ENCODE peak calls at places on chromosome 5, in ten cellular contexts. Y is GM23338, E is heart left ventricle, N is HepG2, K is sigmoid colon, I is ovary, Q is PC-9, J is IMR-90, F is endothelial cell of umbilical vein, L is pancreas. S is an unnamed sample.
A peak's percentile ranks its signal among the peaks of the same experiment; 100 is the strongest.

GRCh38 chr5:135508496-135509005 is 27.2 kb downstream of the NEUROG1 start:
- DNase-seq in E (no peak), L (no peak), N (no peak), Q (no peak), J (no peak), I (no peak), F (no peak), K (no peak), Y (peak; percentile 69), S (no peak)

GRCh38 chr5:168578006-168578405 is 1.2 kb downstream of the PANK3 start:
- DNase-seq in L (no peak), E (no peak), Y (no peak), N (no peak), Q (no peak), F (peak; percentile 28), J (peak; percentile 37), I (no peak), K (no peak), S (no peak)

GRCh38 chr5:89016741-89017312 is 133.8 kb upstream of the MEF2C start:
- DNase-seq in L (no peak), F (no peak), N (no peak), I (no peak), Q (no peak), E (no peak), J (no peak), K (no peak), Y (peak; percentile 19), S (no peak)

GRCh38 chr5:102283111-102283797 is 12.8 kb downstream of the SLCO4C1 start:
- DNase-seq in L (no peak), K (no peak), E (no peak), Q (no peak), F (no peak), J (no peak), N (no peak), Y (no peak), I (no peak), S (no peak)

GRCh38 chr5:60339691-60340191 is 360.2 kb downstream of the DEPDC1B start:
- DNase-seq in I (peak; percentile 31), E (no peak), Q (no peak), K (peak; percentile 72), J (no peak), L (no peak), N (no peak), F (no peak), Y (no peak), S (no peak)

GRCh38 chr5:125868035-125868434 is 555.2 kb upstream of the GRAMD2B start:
- DNase-seq in J (no peak), I (no peak), K (no peak), N (no peak), Q (no peak), E (no peak), F (no peak), L (no peak), Y (no peak), S (no peak)

GRCh38 chr5:135269828-135270545 is 129.0 kb downstream of the MACROH2A1 start:
- DNase-seq in Q (no peak), L (no peak), N (no peak), E (no peak), K (no peak), I (no peak), J (peak; percentile 89), F (no peak), Y (no peak), S (no peak)

GRCh38 chr5:58108507-58108906 is 351.4 kb downstream of the PLK2 start:
- DNase-seq in K (no peak), F (no peak), J (no peak), E (no peak), Q (no peak), N (no peak), Y (no peak), L (no peak), I (no peak), S (no peak)

GRCh38 chr5:163381832-163382231 is 55.6 kb upstream of the CCNG1 start:
- DNase-seq in I (no peak), E (no peak), L (no peak), Q (no peak), J (no peak), Y (no peak), N (no peak), F (no peak), K (no peak), S (no peak)

GRCh38 chr5:96228449-96228848 is 204.6 kb downstream of the PCSK1 start:
- DNase-seq in E (no peak), N (no peak), J (peak; percentile 49), Q (no peak), L (no peak), Y (no peak), I (no peak), K (no peak), F (no peak), S (no peak)

GRCh38 chr5:177005619-177006264 is 837 bp downstream of the UIMC1 start:
- DNase-seq in E (peak; percentile 83), I (peak; percentile 75), K (peak; percentile 87), Y (peak; percentile 77), Q (peak; percentile 67), L (peak; percentile 89), N (peak; percentile 54), J (peak; percentile 62), F (peak; percentile 79), S (peak; percentile 52)

GRCh38 chr5:160545832-160546231 is 124.2 kb downstream of the PTTG1 start:
- DNase-seq in K (no peak), F (no peak), Q (no peak), I (no peak), E (no peak), L (no peak), J (no peak), Y (no peak), N (no peak), S (no peak)

GRCh38 chr5:92922231-92922967 is 658.6 kb downstream of the NR2F1-AS1 start:
- DNase-seq in L (no peak), J (no peak), I (no peak), F (no peak), Q (no peak), E (no peak), N (peak; percentile 24), K (no peak), Y (peak; percentile 7), S (no peak)

GRCh38 chr5:73499187-73499586 is 945 bp downstream of the BTF3 start:
- DNase-seq in N (no peak), K (no peak), F (peak; percentile 22), J (no peak), E (no peak), Y (no peak), Q (no peak), I (no peak), L (no peak), S (no peak)

GRCh38 chr5:114055318-114055788 is 306.5 kb upstream of the KCNN2 start:
- DNase-seq in E (peak; percentile 77), Q (no peak), J (peak; percentile 64), N (no peak), K (peak; percentile 76), F (peak; percentile 24), L (peak; percentile 86), I (peak; percentile 60), Y (peak; percentile 88), S (no peak)
- H3K4me3 ChIP-seq in E (peak overlapping the region; percentile 58), Q (no peak overlapping the region), J (peak overlapping the region; percentile 47), N (no peak overlapping the region), K (peak overlapping the region; percentile 50), F (no peak overlapping the region), L (peak overlapping the region; percentile 11), I (peak overlapping the region; percentile 21), Y (peak overlapping the region; percentile 86), S (no peak overlapping the region)

GRCh38 chr5:54643679-54644078 is 126.1 kb downstream of the SNX18 start:
- DNase-seq in K (no peak), J (peak; percentile 87), I (no peak), N (no peak), L (no peak), E (no peak), F (peak; percentile 64), Q (peak; percentile 12), Y (no peak), S (no peak)

GRCh38 chr5:54644226-54644625 is 126.7 kb downstream of the SNX18 start:
- DNase-seq in L (no peak), F (peak; percentile 86), Q (peak; percentile 5), I (no peak), J (peak; percentile 94), N (no peak), K (no peak), Y (no peak), E (no peak), S (no peak)

GRCh38 chr5:54638090-54638489 is 120.5 kb downstream of the SNX18 start:
- DNase-seq in J (no peak), L (no peak), Q (no peak), N (no peak), E (no peak), Y (no peak), K (no peak), F (no peak), I (no peak), S (no peak)

GRCh38 chr5:54637654-54638053 is 120.1 kb downstream of the SNX18 start:
- DNase-seq in I (peak; percentile 70), L (no peak), K (peak; percentile 77), E (no peak), Q (no peak), J (peak; percentile 48), F (no peak), N (no peak), Y (no peak), S (no peak)

DNA sequence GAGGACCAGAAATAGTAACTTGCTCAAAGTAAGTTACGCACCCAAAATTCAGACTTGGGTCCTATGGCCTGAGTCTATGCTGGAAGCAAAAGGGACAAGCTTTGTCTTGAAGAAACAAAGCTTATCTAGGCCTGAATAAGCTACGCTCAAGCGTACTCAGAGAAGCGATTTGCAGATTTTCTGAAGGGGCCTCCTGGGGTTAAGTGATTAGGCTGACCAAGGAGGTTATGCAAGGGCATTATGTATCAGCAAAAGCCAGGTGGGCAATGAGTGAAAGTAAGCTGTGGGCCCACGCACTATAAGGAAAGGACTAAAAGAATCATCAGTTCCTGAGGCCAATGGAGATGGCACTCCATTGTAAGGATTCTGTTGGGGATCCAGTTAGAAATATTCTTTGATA is 122.1 kb downstream of the SNX18 start:
- DNase-seq in I (no peak), K (no peak), F (no peak), J (no peak), Y (peak; percentile 27), L (no peak), Q (no peak), N (no peak), E (no peak), S (no peak)
- H3K27ac ChIP-seq in I (no peak overlapping the region), K (no peak overlapping the region), F (no peak overlapping the region), J (no peak overlapping the region), Y (no peak overlapping the region), L (no peak overlapping the region), Q (no peak overlapping the region), N (no peak overlapping the region), E (no peak overlapping the region), S (no peak overlapping the region)

GRCh38 chr5:115895821-115896220 is 54.1 kb downstream of the AP3S1 start:
- DNase-seq in F (no peak), E (no peak), Y (no peak), Q (no peak), J (peak; percentile 55), N (no peak), K (no peak), I (no peak), L (no peak), S (no peak)
- H3K4me3 ChIP-seq in F (no peak overlapping the region), E (no peak overlapping the region), Y (no peak overlapping the region), Q (no peak overlapping the region), J (peak overlapping the region; percentile 54), N (no peak overlapping the region), K (no peak overlapping the region), I (no peak overlapping the region), L (no peak overlapping the region), S (no peak overlapping the region)

DNA sequence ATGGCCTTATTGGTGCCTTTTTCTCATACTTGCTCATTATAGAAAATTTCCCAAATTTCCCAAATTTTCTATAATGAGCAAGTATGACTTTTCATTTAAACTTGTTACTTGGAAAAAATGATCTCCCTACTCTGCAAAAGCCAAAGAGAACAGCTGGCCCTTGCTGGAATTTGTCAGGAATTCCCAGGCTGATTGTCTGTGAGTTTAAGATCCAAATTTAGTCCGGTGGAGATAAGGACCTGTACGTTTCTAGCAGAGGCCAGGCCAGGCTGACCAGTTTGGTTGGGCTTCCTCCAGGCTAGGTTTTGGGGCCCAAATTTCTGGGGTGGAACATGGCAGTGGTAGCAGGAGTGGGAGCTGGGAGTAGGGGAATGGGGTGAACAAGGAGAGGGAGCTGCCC is 51.9 kb downstream of the NEURL1B start:
- DNase-seq in N (no peak), E (no peak), Q (no peak), J (peak; percentile 35), K (peak; percentile 65), I (peak; percentile 37), L (peak; percentile 36), F (no peak), Y (no peak), S (no peak)
- H3K27ac ChIP-seq in N (no peak overlapping the region), E (peak overlapping the region; percentile 85), Q (no peak overlapping the region), J (peak overlapping the region; percentile 28), K (peak overlapping the region; percentile 91), I (no peak overlapping the region), L (no peak overlapping the region), F (no peak overlapping the region), Y (no peak overlapping the region), S (no peak overlapping the region)